ENCODE peak calls at places on chromosomes 13 and 19, in five cellular contexts. C, U, Z, E and M are unnamed samples. For H3K9me3 and H3K4me1, the result is how much of the 10 kb centered on the place peaks cover.

GRCh38 chr13:25881946-25882574 is 169.8 kb downstream of the SHISA2 start:
- DNase-seq in Z (peak), E (no peak), C (no peak), U (no peak), M (peak)

GRCh38 chr19:55476100-55476775 is at the start of gene ZNF628:
- DNase-seq in Z (peak), E (peak), C (peak), U (peak), M (peak)

GRCh38 chr19:43725468-43725867 is 9.6 kb downstream of the IRGC start:
- DNase-seq in C (peak), E (no peak), U (no peak), Z (peak), M (no peak)

GRCh38 chr13:87671031-87671823 is at the start of gene SLITRK5:
- DNase-seq in U (no peak), Z (peak), C (peak), E (peak), M (peak)

GRCh38 chr13:97295279-97296182 is 73.4 kb downstream of the MBNL2 start:
- DNase-seq in C (no peak), U (no peak), Z (peak), E (no peak), M (no peak)

GRCh38 chr13:75934889-75935288 is 298.8 kb downstream of the LMO7 start:
- DNase-seq in Z (no peak), U (no peak), C (no peak), E (no peak), M (no peak)

GRCh38 chr19:37975596-37976515 is 68.8 kb downstream of the SIPA1L3 start:
- DNase-seq in E (no peak), C (no peak), Z (no peak), U (no peak), M (no peak)

GRCh38 chr13:113157929-113158747 is at the start of gene PROZ:
- DNase-seq in C (no peak), Z (no peak), U (peak), E (no peak), M (no peak)

GRCh38 chr13:40442191-40442590 is 224.2 kb downstream of the FOXO1 start:
- DNase-seq in E (no peak), C (no peak), Z (peak), U (no peak), M (no peak)

GRCh38 chr13:101516262-101516661 is 63.8 kb downstream of the ITGBL1 start:
- DNase-seq in U (no peak), C (no peak), E (no peak), Z (no peak), M (no peak)

GRCh38 chr19:9146882-9147281 is 6.7 kb downstream of the ZNF317 start:
- DNase-seq in U (no peak), C (no peak), Z (no peak), E (no peak), M (no peak)
- H3K9me3 ChIP-seq in U (under half), C (under half), Z (under half), E (under half), M (under half)

DNA sequence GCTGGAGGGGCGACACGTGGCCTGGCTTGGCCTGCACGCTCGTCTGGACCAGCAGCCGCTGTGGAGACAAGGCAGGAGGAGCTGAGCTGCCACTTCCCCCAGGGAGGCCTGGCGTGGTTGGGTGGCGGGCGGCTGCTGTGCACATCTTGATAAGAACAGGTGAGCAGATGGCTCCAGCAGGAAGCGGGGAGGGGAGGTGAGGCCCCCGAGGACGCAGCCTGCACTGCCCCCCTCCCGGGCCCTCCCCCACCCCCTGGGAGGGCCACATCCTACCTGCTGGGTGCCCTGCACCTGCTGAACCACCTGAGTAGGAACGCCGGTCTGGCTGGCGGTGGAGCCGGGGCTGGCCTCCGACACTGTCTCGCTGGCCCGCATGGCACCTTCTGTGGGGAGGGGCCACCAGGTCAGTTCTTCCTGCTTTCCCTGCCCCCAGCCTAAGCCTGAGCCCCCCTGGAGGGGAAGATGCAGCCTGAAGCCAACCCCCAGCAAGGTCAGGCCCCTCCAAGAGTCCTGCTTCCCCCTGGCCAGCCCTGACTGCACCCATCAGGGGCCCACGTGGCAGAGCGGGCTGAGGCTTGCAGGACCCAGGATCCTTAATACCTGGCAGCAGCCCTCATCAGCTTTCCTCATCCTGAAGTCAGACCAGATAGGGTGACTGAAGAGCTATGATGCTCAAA is 22.8 kb downstream of the RFX1 start:
- DNase-seq in Z (no peak), E (no peak), C (no peak), U (no peak), M (no peak)
- H3K4me1 ChIP-seq in Z (under half), E (under half), C (under half), U (half or more), M (under half)

DNA sequence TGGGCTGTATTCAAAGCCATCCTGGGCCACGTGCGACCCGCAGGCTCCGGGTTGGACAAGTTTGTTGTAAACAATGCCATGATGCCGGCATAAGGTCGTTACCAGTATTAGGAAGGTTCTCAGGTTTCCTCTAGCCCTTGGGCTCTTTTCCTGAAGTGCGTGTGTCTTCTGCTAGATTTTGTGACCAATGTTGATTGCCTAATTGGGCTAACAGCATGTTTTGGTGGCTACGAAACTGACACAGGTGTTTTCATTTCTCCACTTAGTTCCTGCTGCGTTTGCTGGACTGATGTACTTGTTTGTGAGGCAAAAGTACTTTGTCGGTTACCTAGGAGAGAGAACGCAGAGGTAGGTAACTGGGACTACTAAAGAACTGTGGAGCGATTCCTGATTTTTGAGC is 20.3 kb downstream of the ALOX5AP start:
- DNase-seq in Z (no peak), E (no peak), C (no peak), U (no peak), M (no peak)
- H3K9me3 ChIP-seq in Z (under half), E (under half), C (under half), U (under half), M (under half)

DNA sequence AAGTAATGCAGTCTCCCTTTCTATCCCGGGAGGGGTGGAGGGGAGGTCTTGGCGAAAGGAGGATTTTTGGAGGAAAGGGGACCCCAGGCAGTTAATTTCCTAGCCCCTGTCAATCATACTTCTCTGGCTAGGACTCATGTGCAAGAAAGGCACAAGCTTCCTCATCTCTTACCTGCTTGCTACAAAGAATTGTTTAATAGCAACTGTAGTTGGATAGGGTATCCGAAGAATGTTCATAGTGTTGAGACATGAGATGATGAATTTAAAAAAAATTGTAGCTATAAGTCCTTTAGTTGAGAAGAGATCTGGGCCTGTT is 525 bp downstream of the BORA start:
- DNase-seq in U (peak), C (no peak), Z (peak), E (no peak), M (no peak)
- H3K4me1 ChIP-seq in U (under half), C (under half), Z (under half), E (under half), M (under half)

DNA sequence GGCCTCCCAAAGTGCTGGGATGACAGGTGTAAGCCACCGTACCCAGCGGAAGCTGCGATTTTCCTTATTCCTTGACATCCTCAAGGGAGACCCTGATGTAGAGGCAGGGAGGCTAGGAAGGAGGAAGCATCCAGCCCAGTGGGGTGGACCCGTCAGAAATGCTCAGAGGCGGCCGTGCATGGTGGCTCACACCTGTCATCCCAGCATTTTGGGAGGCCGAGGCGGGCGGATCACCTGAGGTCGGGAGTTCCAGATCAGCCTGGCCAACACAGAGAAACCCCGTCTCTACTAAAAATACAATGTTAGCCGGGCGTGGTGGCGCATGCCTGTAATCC is 11.6 kb downstream of the GZMM start:
- DNase-seq in U (no peak), Z (no peak), E (no peak), C (no peak), M (no peak)
- H3K9me3 ChIP-seq in U (under half), Z (under half), E (under half), C (under half), M (under half)

GRCh38 chr19:16577531-16578052 is 5.4 kb upstream of the SLC35E1 start:
- DNase-seq in C (no peak), E (no peak), Z (no peak), U (no peak), M (no peak)
- H3K4me1 ChIP-seq in C (under half), E (under half), Z (under half), U (under half), M (under half)

DNA sequence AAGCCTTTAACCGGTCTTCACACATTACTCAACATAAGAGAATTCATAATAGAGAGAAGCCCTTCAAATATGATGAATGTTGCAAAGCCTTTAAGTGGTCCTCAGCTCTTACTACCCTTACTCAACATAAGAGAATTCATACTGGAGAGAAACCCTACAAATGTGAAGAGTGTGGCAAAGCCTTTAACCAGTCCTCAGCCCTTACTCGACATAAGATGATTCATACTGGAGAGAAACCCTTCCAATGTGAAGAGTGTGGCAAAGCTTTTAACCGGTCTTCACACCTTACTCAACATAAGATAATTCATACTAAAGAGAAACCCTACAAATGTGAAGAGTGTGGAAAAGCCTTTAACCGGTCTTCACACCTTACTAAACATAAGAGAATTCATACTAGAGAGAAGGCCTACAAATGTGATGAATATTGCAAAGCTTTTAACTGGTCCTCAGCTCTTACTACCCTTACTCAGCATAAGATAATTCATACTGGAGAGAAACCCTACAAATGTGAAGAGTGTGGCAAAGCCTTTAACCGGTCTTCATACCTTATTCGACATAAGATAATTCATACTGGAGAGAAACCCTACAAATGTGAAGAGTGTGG is 36.4 kb downstream of the ZNF257 start:
- DNase-seq in U (no peak), E (no peak), C (no peak), Z (no peak), M (no peak)
- H3K9me3 ChIP-seq in U (under half), E (under half), C (under half), Z (under half), M (under half)